ENCODE peak calls at places on chromosomes 13 and 19, in six cellular contexts. S, U, M, T, K and G are unnamed samples. For H3K4me1, the result is how much of the 10 kb centered on the place peaks cover.

GRCh38 chr13:45511310-45512147 is 46.8 kb downstream of the COG3 start:
- DNase-seq in S (no peak), U (no peak), M (no peak), T (peak), K (no peak), G (peak)

GRCh38 chr19:50315773-50316448 is 13.3 kb downstream of the KCNC3 start:
- DNase-seq in S (no peak), U (no peak), M (no peak), T (no peak), K (peak), G (peak)

GRCh38 chr19:18996796-18997394 is 36.4 kb downstream of the SUGP2 start:
- DNase-seq in S (no peak), U (no peak), M (no peak), T (no peak), K (no peak), G (no peak)

GRCh38 chr19:39470724-39471339 is 9.8 kb upstream of the TIMM50 start:
- DNase-seq in S (no peak), U (no peak), M (no peak), T (peak), K (no peak), G (no peak)

GRCh38 chr13:50299546-50300249 is 284.5 kb downstream of the KCNRG start:
- DNase-seq in S (no peak), U (no peak), M (no peak), T (peak), K (no peak), G (no peak)

GRCh38 chr13:104466016-104466415 is 1399.8 kb upstream of the SLC10A2 start:
- DNase-seq in S (no peak), U (no peak), M (no peak), T (no peak), K (no peak), G (no peak)

GRCh38 chr13:23980160-23980551 is 82.9 kb upstream of the C1QTNF9B start:
- DNase-seq in S (peak), U (peak), M (peak), T (peak), K (peak), G (peak)

GRCh38 chr13:24747248-24748151 is 16.5 kb upstream of the RNF17 start:
- DNase-seq in S (no peak), U (no peak), M (no peak), T (peak), K (peak), G (peak)

GRCh38 chr13:40591091-40591490 is 75.3 kb downstream of the FOXO1 start:
- DNase-seq in S (no peak), U (no peak), M (no peak), T (no peak), K (no peak), G (no peak)

GRCh38 chr19:3131168-3131567 is 4.7 kb upstream of the GNA15 start:
- DNase-seq in S (no peak), U (no peak), M (no peak), T (no peak), K (no peak), G (no peak)

GRCh38 chr19:3132971-3133792 is 2.7 kb upstream of the GNA15 start:
- DNase-seq in S (peak), U (peak), M (no peak), T (peak), K (peak), G (no peak)

GRCh38 chr19:3135961-3136683 is at the start of gene GNA15:
- DNase-seq in S (peak), U (no peak), M (no peak), T (no peak), K (no peak), G (no peak)

GRCh38 chr19:3136684-3137055 is 837 bp downstream of the GNA15 start:
- DNase-seq in S (no peak), U (no peak), M (no peak), T (no peak), K (no peak), G (no peak)

DNA sequence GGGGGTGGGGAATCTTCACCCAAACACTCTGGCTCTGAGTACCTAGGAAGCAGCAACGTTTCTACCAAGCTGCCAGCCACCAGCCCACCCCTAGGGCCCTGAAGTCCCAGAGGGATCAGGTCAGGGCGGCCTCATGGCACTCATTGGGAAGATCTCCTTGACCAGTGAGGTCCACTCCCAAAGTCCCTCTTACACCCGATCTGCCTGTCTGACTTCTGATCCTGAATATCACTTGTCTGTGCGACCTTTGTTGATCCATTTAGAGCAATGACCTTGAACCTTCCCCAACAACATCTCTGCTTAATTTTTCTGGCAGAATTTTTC is 2.1 kb upstream of the GNA15 start:
- DNase-seq in S (no peak), U (no peak), M (no peak), T (no peak), K (no peak), G (no peak)
- H3K27ac ChIP-seq in S (peak), U (no peak), M (no peak), T (no peak), K (no peak), G (no peak)

GRCh38 chr19:43467276-43467675 is 1.9 kb upstream of the LYPD3 start:
- DNase-seq in S (no peak), U (no peak), M (no peak), T (no peak), K (no peak), G (no peak)
- H3K4me1 ChIP-seq in S (half or more), U (under half), M (under half), T (under half), K (under half), G (under half)

DNA sequence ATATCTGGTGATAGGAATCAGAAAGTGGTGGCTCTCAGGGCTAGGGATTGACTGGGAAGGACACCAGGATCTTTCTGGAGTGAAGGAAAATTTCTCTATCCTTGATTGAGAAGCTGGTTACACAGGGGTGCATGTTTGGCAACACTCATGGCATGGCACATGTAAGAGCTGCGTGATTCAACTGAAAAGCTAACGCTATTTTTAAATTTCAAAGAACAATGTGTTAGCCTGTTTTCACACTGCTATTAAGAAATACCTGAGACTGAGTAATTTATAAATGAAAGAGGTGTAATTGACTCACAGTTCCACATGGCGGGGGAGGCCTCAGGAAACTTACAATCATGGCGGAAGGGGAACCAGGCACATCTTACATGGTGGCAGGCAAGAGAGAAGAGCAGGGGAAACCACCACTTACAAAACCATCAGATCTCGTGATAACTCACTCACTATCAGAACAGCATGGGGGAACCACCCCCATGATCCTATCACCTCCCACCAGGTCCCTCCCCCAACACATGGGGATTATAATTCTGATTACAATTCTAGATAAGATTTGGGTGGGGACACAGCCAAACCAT is 7.4 kb downstream of the SIGLEC8 start:
- DNase-seq in S (no peak), U (no peak), M (no peak), T (no peak), K (no peak), G (no peak)
- H3K27ac ChIP-seq in S (no peak), U (no peak), M (no peak), T (no peak), K (no peak), G (no peak)

GRCh38 chr19:29927944-29928669 is 13.9 kb upstream of the URI1 start:
- DNase-seq in S (no peak), U (no peak), M (no peak), T (no peak), K (peak), G (peak)
- H3K4me1 ChIP-seq in S (under half), U (under half), M (under half), T (under half), K (under half), G (under half)

GRCh38 chr19:8368136-8368535 is 4.2 kb downstream of the ANGPTL4 start:
- DNase-seq in S (no peak), U (no peak), M (no peak), T (no peak), K (no peak), G (no peak)

GRCh38 chr19:8366961-8367326 is 3.0 kb downstream of the ANGPTL4 start:
- DNase-seq in S (no peak), U (no peak), M (peak), T (peak), K (no peak), G (no peak)

GRCh38 chr19:8363803-8364771 is at the start of gene ANGPTL4:
- DNase-seq in S (peak), U (peak), M (peak), T (peak), K (peak), G (peak)

GRCh38 chr19:8367327-8368001 is 3.5 kb downstream of the ANGPTL4 start:
- DNase-seq in S (no peak), U (peak), M (peak), T (peak), K (peak), G (peak)

GRCh38 chr19:8366121-8366581 is 2.2 kb downstream of the ANGPTL4 start:
- DNase-seq in S (no peak), U (no peak), M (no peak), T (no peak), K (no peak), G (no peak)
- H3K27ac ChIP-seq in S (no peak), U (peak), M (peak), T (no peak), K (no peak), G (no peak)